ENCODE peak calls at places on chromosomes 5 and 9, in six cellular contexts. S, P, V, D, T and C are unnamed samples. For H3K9me3, the result is how much of the 10 kb centered on the place peaks cover.

GRCh38 chr5:147754372-147755122 is 28.0 kb downstream of the JAKMIP2 start:
- DNase-seq in D (no peak), T (no peak), S (no peak), P (no peak), V (no peak), C (no peak)

GRCh38 chr5:135195267-135195603 is 161.2 kb upstream of the PITX1 start:
- DNase-seq in D (no peak), T (no peak), V (peak), P (no peak), S (no peak), C (no peak)

GRCh38 chr5:1032011-1032410 is 23.4 kb downstream of the NKD2 start:
- DNase-seq in D (no peak), P (no peak), T (no peak), V (no peak), S (no peak), C (no peak)

GRCh38 chr9:93642961-93643360 is 66.6 kb downstream of the PHF2 start:
- DNase-seq in T (no peak), P (no peak), V (no peak), S (no peak), D (peak), C (no peak)

GRCh38 chr9:136705564-136705963 is 6.8 kb upstream of the DIPK1B start:
- DNase-seq in P (no peak), V (no peak), D (no peak), S (no peak), T (no peak), C (no peak)

GRCh38 chr9:131773911-131774379 is 34.1 kb upstream of the RAPGEF1 start:
- DNase-seq in T (peak), P (no peak), D (peak), S (peak), V (no peak), C (peak)

GRCh38 chr9:7228786-7229185 is 471.0 kb downstream of the KDM4C start:
- DNase-seq in P (no peak), T (no peak), D (no peak), S (no peak), V (peak), C (no peak)

GRCh38 chr5:172410160-172410559 is 44.2 kb downstream of the SH3PXD2B start:
- DNase-seq in S (no peak), T (no peak), V (no peak), P (no peak), D (no peak), C (no peak)

GRCh38 chr9:134559013-134559412 is 82.6 kb upstream of the COL5A1 start:
- DNase-seq in T (peak), V (peak), D (no peak), S (no peak), P (peak), C (peak)

GRCh38 chr9:23598994-23599393 is 227.0 kb downstream of the ELAVL2 start:
- DNase-seq in T (no peak), P (no peak), V (no peak), D (no peak), S (no peak), C (no peak)

GRCh38 chr9:28301281-28301680 is 728.0 kb upstream of the C9orf72 start:
- DNase-seq in T (no peak), P (no peak), V (no peak), D (no peak), S (no peak), C (no peak)

GRCh38 chr5:98929982-98930355 is 1.2 kb upstream of the CHD1 start:
- DNase-seq in T (no peak), S (no peak), V (no peak), D (no peak), P (no peak), C (no peak)
- H3K9me3 ChIP-seq in T (under half), S (under half), V (under half), D (under half), P (under half), C (under half)

DNA sequence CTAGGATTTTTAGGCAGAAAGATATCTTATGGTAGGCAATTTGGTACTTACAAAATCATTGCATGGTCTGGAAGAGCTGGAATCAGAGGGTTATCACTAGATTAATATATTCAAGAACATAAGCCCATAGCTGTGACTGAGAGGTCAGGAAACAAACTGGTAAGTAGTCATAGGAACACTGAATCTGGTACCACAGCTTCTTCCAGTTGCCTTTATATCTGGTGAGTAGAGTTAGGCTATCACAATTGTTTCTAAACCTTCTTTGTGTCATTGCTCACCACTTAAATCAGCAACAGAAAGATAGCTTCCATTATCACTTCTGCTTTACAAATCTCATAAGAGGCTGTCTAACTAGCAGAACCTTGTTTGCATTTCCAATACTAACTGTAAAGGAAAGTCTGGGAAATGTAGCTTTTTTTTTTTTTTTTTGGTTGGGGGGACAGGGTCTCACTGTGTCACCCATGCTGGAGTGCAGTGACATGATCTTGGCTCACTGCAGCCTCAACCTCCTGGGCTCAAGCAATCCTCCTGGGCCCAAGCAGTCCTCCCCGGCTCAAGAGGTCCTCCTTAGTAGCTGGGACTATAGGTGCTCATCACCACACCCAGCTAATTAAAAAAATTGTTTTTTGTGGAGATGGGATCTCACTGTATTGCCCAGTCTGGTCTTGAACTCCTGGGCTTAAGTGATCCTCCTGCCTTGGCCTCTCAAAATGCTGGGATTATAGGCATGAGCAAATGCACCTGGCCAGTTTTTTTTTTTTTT is 22.0 kb downstream of the CDC42SE2 start:
- DNase-seq in P (no peak), D (no peak), V (no peak), S (no peak), T (no peak), C (no peak)
- H3K27ac ChIP-seq in P (peak), D (no peak), V (no peak), S (peak), T (no peak), C (no peak)

GRCh38 chr5:178940569-178941360 is at the start of gene ZNF454:
- DNase-seq in S (no peak), V (peak), P (peak), D (peak), T (peak), C (peak)
- H3K9me3 ChIP-seq in S (half or more), V (under half), P (half or more), D (half or more), T (under half), C (half or more)

GRCh38 chr5:88666761-88667186 is 216.2 kb downstream of the MEF2C start:
- DNase-seq in S (no peak), V (no peak), P (no peak), D (no peak), T (no peak), C (no peak)

GRCh38 chr5:88669314-88669713 is 213.7 kb downstream of the MEF2C start:
- DNase-seq in T (no peak), D (no peak), S (no peak), V (no peak), P (no peak), C (no peak)

GRCh38 chr5:88664630-88665029 is 218.4 kb downstream of the MEF2C start:
- DNase-seq in P (no peak), V (no peak), S (no peak), T (no peak), D (no peak), C (no peak)

GRCh38 chr5:88665750-88666215 is 217.2 kb downstream of the MEF2C start:
- DNase-seq in D (no peak), S (no peak), T (no peak), V (no peak), P (no peak), C (no peak)

GRCh38 chr5:88667187-88668141 is 215.5 kb downstream of the MEF2C start:
- DNase-seq in S (no peak), T (no peak), D (no peak), P (no peak), V (no peak), C (peak)
- H3K27ac ChIP-seq in S (no peak), T (no peak), D (no peak), P (no peak), V (no peak), C (no peak)

DNA sequence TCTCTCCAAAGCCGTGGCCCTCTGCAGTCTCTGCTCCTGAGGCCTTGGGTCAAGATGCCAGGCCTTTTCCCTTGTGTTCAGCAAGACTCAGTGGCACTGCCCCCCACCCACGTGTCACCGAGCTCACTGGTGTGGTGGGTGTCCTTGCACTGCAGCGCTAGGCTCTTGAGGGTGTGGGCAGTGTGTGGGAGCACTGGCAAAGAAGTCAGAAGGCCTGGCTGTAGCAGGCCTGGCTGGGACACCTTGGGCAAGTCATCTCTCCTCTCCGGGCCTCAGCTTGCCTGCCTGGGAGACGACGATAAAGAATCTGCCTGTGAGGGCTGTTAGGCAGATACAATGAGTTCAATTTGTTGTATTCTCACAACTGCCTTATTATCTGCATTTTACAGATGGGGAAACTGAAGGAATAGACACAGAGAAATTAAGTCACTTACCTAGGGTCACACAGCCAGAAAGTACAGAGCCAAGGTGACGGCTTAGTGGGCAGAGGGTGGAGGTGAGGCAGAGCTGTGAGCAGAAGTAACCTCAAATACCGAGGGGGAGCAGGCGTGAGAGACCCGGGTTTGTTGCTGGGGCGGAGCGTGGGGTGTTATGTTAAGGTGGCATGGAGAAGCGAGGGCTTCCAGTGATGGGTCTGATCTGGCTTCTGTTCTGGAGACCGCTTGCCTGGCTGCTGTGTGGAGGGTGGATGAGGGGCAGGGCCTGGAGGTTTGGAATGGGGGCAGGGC is 1.3 kb downstream of the TSPAN17 start:
- DNase-seq in D (no peak), T (no peak), V (no peak), S (peak), P (peak), C (peak)
- H3K9me3 ChIP-seq in D (under half), T (under half), V (under half), S (under half), P (under half), C (under half)

DNA sequence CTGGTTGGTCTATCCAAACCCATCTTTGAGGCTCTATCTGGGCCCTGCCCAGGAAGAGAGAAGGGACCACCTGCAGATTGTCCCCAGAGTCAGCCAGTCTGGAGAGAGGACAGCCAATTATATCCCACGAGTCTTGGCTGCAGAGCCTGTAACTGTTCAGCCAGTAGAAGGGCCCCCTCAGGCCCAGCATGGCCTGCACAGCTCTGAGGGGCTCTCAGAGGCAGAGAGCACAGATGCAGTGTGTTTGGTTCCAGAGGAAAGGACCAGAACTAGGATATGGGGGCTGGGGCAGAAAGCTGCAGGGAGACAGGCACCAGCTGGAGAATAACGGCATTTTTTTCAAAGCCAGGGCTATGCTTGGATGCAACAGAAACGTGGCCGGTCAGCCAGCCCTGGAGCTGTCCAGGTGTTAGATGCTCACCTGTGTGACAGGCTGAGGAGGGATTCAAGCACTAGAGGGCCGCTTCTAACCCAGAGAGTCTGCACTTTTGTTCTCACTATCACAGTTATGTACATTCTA is 96.7 kb downstream of the GABBR2 start:
- DNase-seq in D (no peak), T (no peak), V (no peak), S (no peak), P (peak), C (no peak)
- H3K27ac ChIP-seq in D (peak), T (no peak), V (no peak), S (no peak), P (no peak), C (no peak)

GRCh38 chr5:180848878-180849277 is 12.2 kb downstream of the ZFP62 start:
- DNase-seq in D (no peak), P (no peak), T (no peak), V (no peak), S (no peak), C (no peak)

GRCh38 chr5:180850434-180851078 is 10.5 kb downstream of the ZFP62 start:
- DNase-seq in D (no peak), P (no peak), V (no peak), S (no peak), T (no peak), C (no peak)

GRCh38 chr5:180847053-180847452 is 14.0 kb downstream of the ZFP62 start:
- DNase-seq in S (no peak), V (no peak), D (no peak), P (no peak), T (no peak), C (no peak)

GRCh38 chr5:180849827-180850226 is 11.2 kb downstream of the ZFP62 start:
- DNase-seq in P (no peak), V (no peak), D (no peak), T (no peak), S (no peak), C (no peak)

GRCh38 chr5:180848265-180848664 is 12.8 kb downstream of the ZFP62 start:
- DNase-seq in S (no peak), D (no peak), P (no peak), T (no peak), V (no peak), C (no peak)
- H3K9me3 ChIP-seq in S (under half), D (under half), P (under half), T (under half), V (under half), C (under half)

GRCh38 chr9:128149001-128149701 is at the start of gene LCN2:
- DNase-seq in P (peak), V (no peak), T (peak), D (no peak), S (no peak), C (peak)

GRCh38 chr9:128149951-128150593 is 819 bp downstream of the LCN2 start:
- DNase-seq in D (no peak), V (no peak), T (peak), S (no peak), P (peak), C (peak)

GRCh38 chr9:128151343-128152132 is 2.3 kb downstream of the LCN2 start:
- DNase-seq in V (no peak), P (peak), S (no peak), T (peak), D (no peak), C (peak)

GRCh38 chr9:128152133-128152780 is 3.0 kb downstream of the LCN2 start:
- DNase-seq in T (peak), S (no peak), P (peak), D (no peak), V (no peak), C (peak)

DNA sequence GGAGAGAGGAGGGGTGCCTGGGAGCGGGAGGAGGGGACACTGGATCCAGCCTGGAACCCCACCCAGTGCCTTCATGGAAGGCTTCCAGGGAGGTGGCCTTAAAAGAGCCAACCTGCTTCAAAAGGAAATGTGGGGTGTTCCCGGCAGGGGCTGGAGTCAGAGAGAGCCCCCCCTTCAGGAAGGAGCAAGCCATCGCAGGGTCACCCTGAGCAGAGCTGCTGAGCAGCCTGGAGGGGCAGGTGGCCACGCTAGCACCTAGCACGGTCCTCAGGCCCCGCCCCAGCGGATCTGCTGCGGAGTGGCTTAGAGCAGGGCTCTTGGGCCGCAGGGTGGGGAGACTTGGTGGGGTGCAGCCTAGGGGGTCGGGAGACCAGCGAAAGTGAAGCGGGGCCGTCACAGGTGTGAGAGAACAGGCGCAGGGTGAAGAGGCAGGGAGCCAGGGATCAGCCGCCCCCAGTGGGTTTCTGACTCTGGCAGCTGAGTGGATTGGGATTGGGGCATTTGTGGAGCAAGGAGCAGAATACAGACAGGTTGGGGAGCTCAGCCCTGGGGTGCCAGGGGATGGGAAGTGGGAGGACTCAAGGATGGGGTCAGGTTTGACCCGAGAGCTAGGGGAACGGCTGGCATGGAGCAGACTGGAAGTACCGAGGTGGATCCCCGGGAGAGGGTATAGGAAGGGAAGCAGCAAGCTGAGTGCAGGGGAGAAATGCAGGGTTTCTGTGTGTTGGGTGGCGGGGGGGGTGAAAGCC is 1.5 kb downstream of the LCN2 start:
- DNase-seq in P (peak), S (no peak), T (peak), D (no peak), V (no peak), C (peak)
- H3K27ac ChIP-seq in P (peak), S (no peak), T (no peak), D (no peak), V (no peak), C (no peak)